ENCODE peak calls at places on chromosome 15, in ten cellular contexts. N is RWPE1, R is cardiac muscle cell, C is AG09309, E is uterus, V is GM20000, Z is Calu3, Y is neural crest cell, S is progenitor cell of endocrine pancreas, U is fibroblast of pulmonary artery. K is an unnamed sample.

GRCh38 chr15:35669457-35670045 is 123.6 kb upstream of the DPH6 start:
- DNase-seq in S (no peak), E (no peak), Z (no peak), N (peak), Y (no peak), C (no peak), V (no peak), U (no peak), R (no peak), K (no peak)

GRCh38 chr15:59296181-59296617 is 76.5 kb downstream of the MYO1E start:
- DNase-seq in U (peak), C (peak), E (no peak), N (no peak), R (no peak), S (no peak), Y (no peak), V (no peak), Z (no peak), K (no peak)

GRCh38 chr15:98983333-98983732 is 24.3 kb downstream of the PGPEP1L start:
- DNase-seq in V (no peak), Y (no peak), C (peak), Z (no peak), N (peak), U (peak), E (peak), S (no peak), R (no peak), K (no peak)

GRCh38 chr15:80174017-80174746 is 21.4 kb downstream of the FAH start:
- DNase-seq in U (peak), Y (no peak), R (no peak), C (no peak), N (no peak), S (no peak), E (no peak), V (no peak), Z (no peak), K (no peak)

GRCh38 chr15:32936283-32936918 is 218.6 kb downstream of the GREM1 start:
- DNase-seq in E (no peak), Z (no peak), U (peak), C (peak), N (peak), S (no peak), V (peak), R (no peak), Y (no peak), K (no peak)

GRCh38 chr15:37585966-37586656 is 348.3 kb upstream of the TMCO5A start:
- DNase-seq in N (no peak), R (no peak), V (no peak), C (peak), U (peak), Z (no peak), S (no peak), Y (no peak), E (no peak), K (no peak)

GRCh38 chr15:79032656-79033055 is 57.9 kb downstream of the RASGRF1 start:
- DNase-seq in R (no peak), E (no peak), C (no peak), U (no peak), S (no peak), N (no peak), V (no peak), Y (no peak), Z (no peak), K (no peak)

GRCh38 chr15:79640206-79640605 is 208.1 kb downstream of the MINAR1 start:
- DNase-seq in S (no peak), V (no peak), Z (peak), E (no peak), C (peak), Y (no peak), R (no peak), N (peak), U (peak), K (no peak)

GRCh38 chr15:87851497-87851896 is 405.0 kb downstream of the NTRK3 start:
- DNase-seq in N (no peak), Y (no peak), S (no peak), E (no peak), R (no peak), Z (no peak), V (no peak), U (no peak), C (no peak), K (no peak)

GRCh38 chr15:99433757-99434211 is 132.0 kb upstream of the MEF2A start:
- DNase-seq in E (no peak), U (no peak), C (no peak), Z (no peak), V (no peak), Y (no peak), S (no peak), R (no peak), N (no peak), K (peak)

GRCh38 chr15:64456634-64457108 is 3.7 kb upstream of the ZNF609 start:
- DNase-seq in S (no peak), C (peak), N (no peak), R (no peak), V (no peak), E (no peak), U (peak), Z (no peak), Y (no peak), K (no peak)

GRCh38 chr15:72507402-72507801 is 33.3 kb downstream of the ARIH1 start:
- DNase-seq in S (no peak), V (no peak), R (no peak), U (no peak), Z (no peak), Y (no peak), N (no peak), E (no peak), C (no peak), K (no peak)

GRCh38 chr15:91302588-91303439 is 202.8 kb downstream of the SV2B start:
- DNase-seq in Y (peak), R (peak), E (peak), U (peak), S (no peak), V (peak), N (peak), Z (peak), C (peak), K (peak)

GRCh38 chr15:75891895-75892294 is 11.8 kb upstream of the FBXO22 start:
- DNase-seq in C (peak), S (no peak), U (peak), R (no peak), N (peak), V (no peak), Z (no peak), E (no peak), Y (no peak), K (no peak)

GRCh38 chr15:77335298-77335697 is 84.6 kb downstream of the PEAK1 start:
- DNase-seq in C (no peak), Z (no peak), E (peak), N (no peak), U (peak), S (no peak), V (no peak), R (no peak), Y (no peak), K (no peak)

GRCh38 chr15:52857471-52857870 is 67.3 kb upstream of the ONECUT1 start:
- DNase-seq in N (no peak), E (no peak), C (no peak), S (no peak), V (no peak), R (no peak), Z (no peak), U (no peak), Y (no peak), K (no peak)

GRCh38 chr15:95105229-95105628 is 873.9 kb downstream of the MCTP2 start:
- DNase-seq in R (no peak), V (no peak), Z (no peak), S (no peak), C (no peak), U (peak), E (no peak), N (no peak), Y (no peak), K (no peak)

GRCh38 chr15:77499087-77499765 is 78.5 kb downstream of the HMG20A start:
- DNase-seq in N (no peak), C (no peak), Z (no peak), R (no peak), E (no peak), S (no peak), U (no peak), Y (no peak), V (no peak), K (no peak)

GRCh38 chr15:28786521-28786920 is 61.9 kb downstream of the GOLGA6L7 start:
- DNase-seq in U (peak), S (no peak), V (no peak), Y (no peak), Z (no peak), E (no peak), N (no peak), R (no peak), C (peak), K (no peak)

GRCh38 chr15:99435761-99436346 is 129.9 kb upstream of the MEF2A start:
- DNase-seq in C (no peak), U (no peak), E (peak), N (no peak), S (no peak), Z (no peak), V (no peak), Y (no peak), R (no peak), K (peak)

GRCh38 chr15:31216210-31216911 is 110.3 kb upstream of the KLF13 start:
- DNase-seq in S (peak), C (no peak), Y (peak), E (peak), R (peak), Z (peak), U (peak), N (peak), V (peak), K (peak)

GRCh38 chr15:86079491-86080266 is at the start of gene AGBL1:
- DNase-seq in S (no peak), C (no peak), N (no peak), Z (no peak), R (no peak), Y (no peak), U (no peak), V (no peak), E (no peak), K (no peak)

GRCh38 chr15:41971089-41971892 is 1.1 kb downstream of the EHD4 start:
- DNase-seq in E (peak), V (peak), S (no peak), U (peak), Y (peak), N (peak), Z (peak), C (no peak), R (peak), K (no peak)
- TF ChIP-seq CTCF in E (no peak), V (no peak), S (peak), U (no peak), Y (peak), N (no peak), Z (no peak), C (no peak), R (no peak), K (no peak)

DNA sequence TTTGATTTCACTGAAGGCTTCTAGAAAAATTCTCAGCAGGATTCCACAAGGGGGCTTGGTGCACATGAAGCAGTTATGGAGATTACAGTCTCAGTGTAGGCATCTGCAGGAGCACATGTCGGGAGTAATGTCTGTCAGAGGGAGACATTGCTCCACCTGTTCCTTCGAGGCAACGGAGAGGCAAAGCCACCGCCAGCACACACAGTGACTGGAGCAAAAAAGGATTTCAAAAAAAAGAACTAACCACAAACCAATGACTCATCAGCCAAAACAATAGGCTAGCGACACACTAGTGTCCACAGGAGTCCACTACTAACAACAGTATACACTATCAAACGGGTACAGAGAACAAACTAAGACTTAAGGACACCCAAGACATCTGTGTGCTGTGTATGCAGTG is 68.9 kb downstream of the NPTN start:
- DNase-seq in E (no peak), V (no peak), C (no peak), R (no peak), Y (no peak), S (no peak), N (peak), U (peak), Z (peak), K (peak)
- TF ChIP-seq CTCF in E (peak), V (no peak), C (peak), R (peak), Y (no peak), S (no peak), N (no peak), U (peak), Z (no peak), K (no peak)

DNA sequence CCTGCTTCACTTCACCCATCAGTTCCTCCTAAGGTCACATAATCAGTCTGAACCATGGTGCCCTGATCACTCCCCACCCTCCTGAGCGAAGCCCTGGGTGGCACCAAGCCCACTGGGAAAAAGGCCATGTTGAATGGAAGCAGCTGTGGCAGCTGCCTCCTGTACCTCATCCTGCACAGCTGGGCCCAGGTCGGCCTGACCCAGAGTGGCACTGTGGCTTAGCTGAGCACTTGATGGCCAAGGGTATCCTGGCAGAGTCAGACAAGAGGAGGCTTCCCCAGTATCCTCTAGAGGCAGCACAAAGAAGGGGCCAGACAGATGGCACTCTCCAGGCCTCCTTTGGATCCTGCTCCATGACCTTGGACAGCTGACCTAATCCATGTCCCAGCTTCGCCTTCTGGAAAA is 68.4 kb downstream of the TLE3 start:
- DNase-seq in N (no peak), U (no peak), S (no peak), R (no peak), C (no peak), V (no peak), E (no peak), Z (no peak), Y (no peak), K (peak)
- TF ChIP-seq CTCF in N (no peak), U (no peak), S (no peak), R (no peak), C (no peak), V (no peak), E (no peak), Z (no peak), Y (no peak), K (no peak)

DNA sequence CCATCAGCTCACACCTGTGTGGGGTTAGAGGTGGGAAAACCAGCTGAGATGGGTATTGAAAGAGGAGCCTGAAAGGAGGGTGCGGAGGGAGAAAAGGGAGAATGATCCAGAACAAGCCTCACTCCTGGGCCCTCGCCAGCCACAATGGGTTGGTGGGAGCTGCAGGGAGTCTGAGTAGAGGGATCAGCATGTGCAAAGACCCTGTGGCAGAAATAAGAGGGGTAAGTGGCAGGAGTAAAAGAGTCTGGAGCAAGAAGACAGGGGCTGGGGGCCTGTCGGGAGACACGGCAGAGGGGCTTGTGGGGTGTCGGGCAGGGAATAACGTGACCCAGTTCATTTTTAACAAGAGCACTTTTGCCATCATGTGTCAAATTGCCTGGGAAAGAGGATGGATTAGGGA is 34.0 kb downstream of the CCDC33 start:
- DNase-seq in U (no peak), N (no peak), S (no peak), Z (no peak), E (no peak), C (no peak), R (no peak), V (no peak), Y (no peak), K (no peak)
- TF ChIP-seq CTCF in U (no peak), N (no peak), S (no peak), Z (no peak), E (no peak), C (no peak), R (no peak), V (no peak), Y (no peak), K (no peak)

GRCh38 chr15:92383528-92384326 is 10.0 kb upstream of the ST8SIA2 start:
- DNase-seq in U (peak), R (peak), V (peak), E (no peak), S (peak), N (no peak), Y (peak), Z (peak), C (no peak), K (peak)
- TF ChIP-seq CTCF in U (peak), R (peak), V (peak), E (no peak), S (peak), N (peak), Y (peak), Z (peak), C (peak), K (peak)

K was measured in glutamatergic neuron.